ENCODE peak calls at places on chromosomes 12 and 14, in six cellular contexts. One of them, this sample, is unnamed.

GRCh38 chr12:121812320-121812871 is 8.6 kb downstream of the SETD1B start:
- DNase-seq in brain microvascular endothelial cell: peak
- DNase-seq in activated T-helper 1 cell treated with anti-CD3 and anti-CD28 coated beads, Interleukin-12 subunit alpha, Interleukin-12 subunit beta, Interleukin-2, Interleukin-4 antibody, amounts not matched to agents 30 ng/mL and 10 ng/mL and 1 ng/mL, durations not matched to agents 14 hours and 24 hours and 36 hours: peak
- DNase-seq in tibial nerve: peak
- DNase-seq in GM13977: peak
- DNase-seq in RWPE1: peak
- DNase-seq in this sample: no peak

GRCh38 chr12:62761658-62762057 is 173.3 kb downstream of the PPM1H start:
- DNase-seq in brain microvascular endothelial cell: no peak
- DNase-seq in activated T-helper 1 cell treated with anti-CD3 and anti-CD28 coated beads, Interleukin-12 subunit alpha, Interleukin-12 subunit beta, Interleukin-2, Interleukin-4 antibody, amounts not matched to agents 30 ng/mL and 10 ng/mL and 1 ng/mL, durations not matched to agents 14 hours and 24 hours and 36 hours: no peak
- DNase-seq in tibial nerve: no peak
- DNase-seq in GM13977: no peak
- DNase-seq in RWPE1: no peak
- DNase-seq in this sample: no peak

GRCh38 chr12:57208946-57209282 is 7.7 kb upstream of the NXPH4 start:
- DNase-seq in brain microvascular endothelial cell: no peak
- DNase-seq in activated T-helper 1 cell treated with anti-CD3 and anti-CD28 coated beads, Interleukin-12 subunit alpha, Interleukin-12 subunit beta, Interleukin-2, Interleukin-4 antibody, amounts not matched to agents 30 ng/mL and 10 ng/mL and 1 ng/mL, durations not matched to agents 14 hours and 24 hours and 36 hours: no peak
- DNase-seq in tibial nerve: no peak
- DNase-seq in GM13977: no peak
- DNase-seq in RWPE1: no peak
- DNase-seq in this sample: no peak

GRCh38 chr12:6376079-6376941 is 947 bp upstream of the SCNN1A start:
- DNase-seq in brain microvascular endothelial cell: peak
- DNase-seq in activated T-helper 1 cell treated with anti-CD3 and anti-CD28 coated beads, Interleukin-12 subunit alpha, Interleukin-12 subunit beta, Interleukin-2, Interleukin-4 antibody, amounts not matched to agents 30 ng/mL and 10 ng/mL and 1 ng/mL, durations not matched to agents 14 hours and 24 hours and 36 hours: no peak
- DNase-seq in tibial nerve: no peak
- DNase-seq in GM13977: no peak
- DNase-seq in RWPE1: peak
- DNase-seq in this sample: no peak

GRCh38 chr12:12645485-12645884 is 33.8 kb downstream of the CREBL2 start:
- DNase-seq in brain microvascular endothelial cell: peak
- DNase-seq in activated T-helper 1 cell treated with anti-CD3 and anti-CD28 coated beads, Interleukin-12 subunit alpha, Interleukin-12 subunit beta, Interleukin-2, Interleukin-4 antibody, amounts not matched to agents 30 ng/mL and 10 ng/mL and 1 ng/mL, durations not matched to agents 14 hours and 24 hours and 36 hours: peak
- DNase-seq in tibial nerve: no peak
- DNase-seq in GM13977: peak
- DNase-seq in RWPE1: peak
- DNase-seq in this sample: peak

GRCh38 chr12:88310069-88310468 is 168.0 kb downstream of the TMTC3 start:
- DNase-seq in brain microvascular endothelial cell: peak
- DNase-seq in activated T-helper 1 cell treated with anti-CD3 and anti-CD28 coated beads, Interleukin-12 subunit alpha, Interleukin-12 subunit beta, Interleukin-2, Interleukin-4 antibody, amounts not matched to agents 30 ng/mL and 10 ng/mL and 1 ng/mL, durations not matched to agents 14 hours and 24 hours and 36 hours: no peak
- DNase-seq in tibial nerve: peak
- DNase-seq in GM13977: no peak
- DNase-seq in RWPE1: no peak
- DNase-seq in this sample: no peak

GRCh38 chr14:96047101-96047500 is 7.9 kb downstream of the C14orf132 start:
- DNase-seq in brain microvascular endothelial cell: no peak
- DNase-seq in activated T-helper 1 cell treated with anti-CD3 and anti-CD28 coated beads, Interleukin-12 subunit alpha, Interleukin-12 subunit beta, Interleukin-2, Interleukin-4 antibody, amounts not matched to agents 30 ng/mL and 10 ng/mL and 1 ng/mL, durations not matched to agents 14 hours and 24 hours and 36 hours: no peak
- DNase-seq in tibial nerve: no peak
- DNase-seq in GM13977: no peak
- DNase-seq in RWPE1: no peak
- DNase-seq in this sample: no peak

GRCh38 chr12:65728913-65729793 is 95.1 kb upstream of the HMGA2 start:
- DNase-seq in brain microvascular endothelial cell: no peak
- DNase-seq in activated T-helper 1 cell treated with anti-CD3 and anti-CD28 coated beads, Interleukin-12 subunit alpha, Interleukin-12 subunit beta, Interleukin-2, Interleukin-4 antibody, amounts not matched to agents 30 ng/mL and 10 ng/mL and 1 ng/mL, durations not matched to agents 14 hours and 24 hours and 36 hours: no peak
- DNase-seq in tibial nerve: no peak
- DNase-seq in GM13977: no peak
- DNase-seq in RWPE1: peak
- DNase-seq in this sample: no peak

GRCh38 chr12:14756331-14757143 is 46.7 kb downstream of the WBP11 start:
- DNase-seq in brain microvascular endothelial cell: no peak
- DNase-seq in activated T-helper 1 cell treated with anti-CD3 and anti-CD28 coated beads, Interleukin-12 subunit alpha, Interleukin-12 subunit beta, Interleukin-2, Interleukin-4 antibody, amounts not matched to agents 30 ng/mL and 10 ng/mL and 1 ng/mL, durations not matched to agents 14 hours and 24 hours and 36 hours: no peak
- DNase-seq in tibial nerve: no peak
- DNase-seq in GM13977: no peak
- DNase-seq in RWPE1: no peak
- DNase-seq in this sample: no peak

GRCh38 chr12:77120695-77121094 is 55.3 kb upstream of the E2F7 start:
- DNase-seq in brain microvascular endothelial cell: peak
- DNase-seq in activated T-helper 1 cell treated with anti-CD3 and anti-CD28 coated beads, Interleukin-12 subunit alpha, Interleukin-12 subunit beta, Interleukin-2, Interleukin-4 antibody, amounts not matched to agents 30 ng/mL and 10 ng/mL and 1 ng/mL, durations not matched to agents 14 hours and 24 hours and 36 hours: no peak
- DNase-seq in tibial nerve: no peak
- DNase-seq in GM13977: no peak
- DNase-seq in RWPE1: peak
- DNase-seq in this sample: no peak

GRCh38 chr14:76929927-76930326 is 98.6 kb downstream of the IRF2BPL start:
- DNase-seq in brain microvascular endothelial cell: no peak
- DNase-seq in activated T-helper 1 cell treated with anti-CD3 and anti-CD28 coated beads, Interleukin-12 subunit alpha, Interleukin-12 subunit beta, Interleukin-2, Interleukin-4 antibody, amounts not matched to agents 30 ng/mL and 10 ng/mL and 1 ng/mL, durations not matched to agents 14 hours and 24 hours and 36 hours: peak
- DNase-seq in tibial nerve: no peak
- DNase-seq in GM13977: no peak
- DNase-seq in RWPE1: no peak
- DNase-seq in this sample: peak

GRCh38 chr12:116368196-116369194 is 91.0 kb upstream of the MED13L start:
- DNase-seq in brain microvascular endothelial cell: no peak
- DNase-seq in activated T-helper 1 cell treated with anti-CD3 and anti-CD28 coated beads, Interleukin-12 subunit alpha, Interleukin-12 subunit beta, Interleukin-2, Interleukin-4 antibody, amounts not matched to agents 30 ng/mL and 10 ng/mL and 1 ng/mL, durations not matched to agents 14 hours and 24 hours and 36 hours: no peak
- DNase-seq in tibial nerve: no peak
- DNase-seq in GM13977: no peak
- DNase-seq in RWPE1: no peak
- DNase-seq in this sample: no peak

GRCh38 chr12:30794020-30794419 is 39.3 kb upstream of the CAPRIN2 start:
- DNase-seq in brain microvascular endothelial cell: no peak
- DNase-seq in activated T-helper 1 cell treated with anti-CD3 and anti-CD28 coated beads, Interleukin-12 subunit alpha, Interleukin-12 subunit beta, Interleukin-2, Interleukin-4 antibody, amounts not matched to agents 30 ng/mL and 10 ng/mL and 1 ng/mL, durations not matched to agents 14 hours and 24 hours and 36 hours: no peak
- DNase-seq in tibial nerve: no peak
- DNase-seq in GM13977: no peak
- DNase-seq in RWPE1: no peak
- DNase-seq in this sample: no peak

GRCh38 chr14:75757644-75758402 is 96.8 kb downstream of the TTLL5 start:
- DNase-seq in brain microvascular endothelial cell: no peak
- DNase-seq in activated T-helper 1 cell treated with anti-CD3 and anti-CD28 coated beads, Interleukin-12 subunit alpha, Interleukin-12 subunit beta, Interleukin-2, Interleukin-4 antibody, amounts not matched to agents 30 ng/mL and 10 ng/mL and 1 ng/mL, durations not matched to agents 14 hours and 24 hours and 36 hours: no peak
- DNase-seq in tibial nerve: no peak
- DNase-seq in GM13977: peak
- DNase-seq in RWPE1: no peak
- DNase-seq in this sample: no peak

GRCh38 chr12:47773858-47774580 is 981 bp downstream of the SLC48A1 start:
- DNase-seq in brain microvascular endothelial cell: no peak
- DNase-seq in activated T-helper 1 cell treated with anti-CD3 and anti-CD28 coated beads, Interleukin-12 subunit alpha, Interleukin-12 subunit beta, Interleukin-2, Interleukin-4 antibody, amounts not matched to agents 30 ng/mL and 10 ng/mL and 1 ng/mL, durations not matched to agents 14 hours and 24 hours and 36 hours: no peak
- DNase-seq in tibial nerve: no peak
- DNase-seq in GM13977: no peak
- DNase-seq in RWPE1: no peak
- DNase-seq in this sample: no peak

GRCh38 chr14:79730911-79731310 is 480.4 kb downstream of the DIO2 start:
- DNase-seq in brain microvascular endothelial cell: peak
- DNase-seq in activated T-helper 1 cell treated with anti-CD3 and anti-CD28 coated beads, Interleukin-12 subunit alpha, Interleukin-12 subunit beta, Interleukin-2, Interleukin-4 antibody, amounts not matched to agents 30 ng/mL and 10 ng/mL and 1 ng/mL, durations not matched to agents 14 hours and 24 hours and 36 hours: no peak
- DNase-seq in tibial nerve: no peak
- DNase-seq in GM13977: no peak
- DNase-seq in RWPE1: no peak
- DNase-seq in this sample: no peak

GRCh38 chr12:110012137-110012536 is 12.9 kb downstream of the ANKRD13A start:
- DNase-seq in brain microvascular endothelial cell: no peak
- DNase-seq in activated T-helper 1 cell treated with anti-CD3 and anti-CD28 coated beads, Interleukin-12 subunit alpha, Interleukin-12 subunit beta, Interleukin-2, Interleukin-4 antibody, amounts not matched to agents 30 ng/mL and 10 ng/mL and 1 ng/mL, durations not matched to agents 14 hours and 24 hours and 36 hours: no peak
- DNase-seq in tibial nerve: no peak
- DNase-seq in GM13977: peak
- DNase-seq in RWPE1: no peak
- DNase-seq in this sample: no peak

GRCh38 chr12:47190271-47190750 is 110.6 kb upstream of the AMIGO2 start:
- DNase-seq in brain microvascular endothelial cell: peak
- DNase-seq in activated T-helper 1 cell treated with anti-CD3 and anti-CD28 coated beads, Interleukin-12 subunit alpha, Interleukin-12 subunit beta, Interleukin-2, Interleukin-4 antibody, amounts not matched to agents 30 ng/mL and 10 ng/mL and 1 ng/mL, durations not matched to agents 14 hours and 24 hours and 36 hours: no peak
- DNase-seq in tibial nerve: no peak
- DNase-seq in GM13977: no peak
- DNase-seq in RWPE1: peak
- DNase-seq in this sample: no peak